ENCODE peak calls at places on chromosome 13, in four cellular contexts. One of them, this sample, is unnamed. For H3K27me3 and H3K36me3, the result is how much of the 10 kb centered on the place peaks cover.

GRCh38 chr13:46903748-46904147 is 6.9 kb upstream of the HTR2A start:
- DNase-seq in adrenal gland: no peak
- DNase-seq in body of pancreas: no peak
- DNase-seq in CD4-positive, alpha-beta memory T cell: no peak
- DNase-seq in this sample: no peak

GRCh38 chr13:94318418-94318817 is 161.1 kb downstream of the DCT start:
- DNase-seq in adrenal gland: no peak
- DNase-seq in body of pancreas: no peak
- DNase-seq in CD4-positive, alpha-beta memory T cell: no peak
- DNase-seq in this sample: no peak

GRCh38 chr13:48634631-48635030 is 19.1 kb upstream of the CYSLTR2 start:
- DNase-seq in adrenal gland: no peak
- DNase-seq in body of pancreas: no peak
- DNase-seq in CD4-positive, alpha-beta memory T cell: no peak
- DNase-seq in this sample: no peak

GRCh38 chr13:80363890-80364503 is 23.1 kb upstream of the SPRY2 start:
- DNase-seq in adrenal gland: no peak
- DNase-seq in body of pancreas: no peak
- DNase-seq in CD4-positive, alpha-beta memory T cell: no peak
- DNase-seq in this sample: no peak

GRCh38 chr13:49587311-49587847 is 2.0 kb upstream of the RCBTB1 start:
- DNase-seq in adrenal gland: no peak
- DNase-seq in body of pancreas: no peak
- DNase-seq in CD4-positive, alpha-beta memory T cell: no peak
- DNase-seq in this sample: no peak

GRCh38 chr13:91162180-91162579 is 185.3 kb upstream of the MIR17HG start:
- DNase-seq in adrenal gland: no peak
- DNase-seq in body of pancreas: no peak
- DNase-seq in CD4-positive, alpha-beta memory T cell: no peak
- DNase-seq in this sample: peak

GRCh38 chr13:25874907-25875306 is 176.9 kb downstream of the SHISA2 start:
- DNase-seq in adrenal gland: no peak
- DNase-seq in body of pancreas: no peak
- DNase-seq in CD4-positive, alpha-beta memory T cell: peak
- DNase-seq in this sample: no peak

GRCh38 chr13:34886987-34887386 is 55.1 kb upstream of the NBEA start:
- DNase-seq in adrenal gland: no peak
- DNase-seq in body of pancreas: no peak
- DNase-seq in CD4-positive, alpha-beta memory T cell: no peak
- DNase-seq in this sample: no peak

GRCh38 chr13:59776924-59777690 is 386.6 kb downstream of the DIAPH3 start:
- DNase-seq in adrenal gland: no peak
- DNase-seq in body of pancreas: no peak
- DNase-seq in CD4-positive, alpha-beta memory T cell: no peak
- DNase-seq in this sample: no peak

GRCh38 chr13:46295531-46296464 is 84.1 kb downstream of the LRRC63 start:
- DNase-seq in adrenal gland: no peak
- DNase-seq in body of pancreas: peak
- DNase-seq in CD4-positive, alpha-beta memory T cell: peak
- DNase-seq in this sample: no peak

GRCh38 chr13:51523082-51523518 is 61.2 kb upstream of the WDFY2 start:
- DNase-seq in adrenal gland: peak
- DNase-seq in body of pancreas: peak
- DNase-seq in CD4-positive, alpha-beta memory T cell: no peak
- DNase-seq in this sample: no peak

GRCh38 chr13:25882732-25883357 is 169.0 kb downstream of the SHISA2 start:
- DNase-seq in adrenal gland: no peak
- DNase-seq in body of pancreas: no peak
- DNase-seq in CD4-positive, alpha-beta memory T cell: no peak
- DNase-seq in this sample: peak

GRCh38 chr13:41520699-41521630 is 63.6 kb downstream of the RGCC start:
- DNase-seq in adrenal gland: no peak
- DNase-seq in body of pancreas: no peak
- DNase-seq in CD4-positive, alpha-beta memory T cell: no peak
- DNase-seq in this sample: no peak

GRCh38 chr13:72839831-72840426 is 58.0 kb downstream of the PIBF1 start:
- DNase-seq in adrenal gland: peak
- DNase-seq in body of pancreas: peak
- DNase-seq in CD4-positive, alpha-beta memory T cell: no peak
- DNase-seq in this sample: peak

GRCh38 chr13:37616131-37616530 is 17.6 kb upstream of the POSTN start:
- DNase-seq in adrenal gland: no peak
- DNase-seq in body of pancreas: no peak
- DNase-seq in CD4-positive, alpha-beta memory T cell: no peak
- DNase-seq in this sample: no peak

DNA sequence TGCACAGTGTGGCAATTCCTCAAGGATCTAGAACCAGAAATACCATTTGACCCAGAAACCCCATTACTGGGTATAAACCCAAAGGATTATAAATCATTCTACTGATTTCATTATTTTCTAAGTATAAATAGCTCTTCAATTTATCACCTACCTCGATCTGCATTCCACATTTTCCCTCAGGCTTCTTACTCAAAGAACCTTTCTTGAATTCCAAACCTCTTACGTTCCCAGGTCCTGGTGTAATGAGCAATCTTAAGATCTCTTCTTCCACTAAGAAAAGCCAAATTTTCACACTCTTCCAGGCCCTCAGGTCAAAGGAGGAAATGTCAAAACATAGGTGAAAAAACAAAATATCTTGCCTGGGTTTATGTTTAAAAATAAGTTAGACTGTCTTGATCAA is 237.3 kb upstream of the GPC6 start:
- DNase-seq in adrenal gland: no peak
- DNase-seq in body of pancreas: no peak
- DNase-seq in CD4-positive, alpha-beta memory T cell: no peak
- DNase-seq in this sample: no peak
- H3K27me3 ChIP-seq in adrenal gland: under half
- H3K27me3 ChIP-seq in body of pancreas: under half
- H3K27me3 ChIP-seq in CD4-positive, alpha-beta memory T cell: under half
- H3K27me3 ChIP-seq in this sample: under half

GRCh38 chr13:99341969-99342722 is 34.9 kb upstream of the GPR183 start:
- DNase-seq in adrenal gland: no peak
- DNase-seq in body of pancreas: no peak
- DNase-seq in CD4-positive, alpha-beta memory T cell: no peak
- DNase-seq in this sample: no peak

GRCh38 chr13:99345345-99345744 is 38.1 kb upstream of the GPR183 start:
- DNase-seq in adrenal gland: no peak
- DNase-seq in body of pancreas: no peak
- DNase-seq in CD4-positive, alpha-beta memory T cell: no peak
- DNase-seq in this sample: no peak

GRCh38 chr13:99342723-99343315 is 35.6 kb upstream of the GPR183 start:
- DNase-seq in adrenal gland: no peak
- DNase-seq in body of pancreas: no peak
- DNase-seq in CD4-positive, alpha-beta memory T cell: no peak
- DNase-seq in this sample: no peak

GRCh38 chr13:99346328-99347070 is 39.3 kb upstream of the GPR183 start:
- DNase-seq in adrenal gland: no peak
- DNase-seq in body of pancreas: no peak
- DNase-seq in CD4-positive, alpha-beta memory T cell: no peak
- DNase-seq in this sample: no peak

GRCh38 chr13:99344610-99345208 is 37.5 kb upstream of the GPR183 start:
- DNase-seq in adrenal gland: no peak
- DNase-seq in body of pancreas: no peak
- DNase-seq in CD4-positive, alpha-beta memory T cell: no peak
- DNase-seq in this sample: no peak
- H3K36me3 ChIP-seq in adrenal gland: under half
- H3K36me3 ChIP-seq in body of pancreas: under half
- H3K36me3 ChIP-seq in CD4-positive, alpha-beta memory T cell: under half
- H3K36me3 ChIP-seq in this sample: under half

GRCh38 chr13:112355274-112355843 is 20.8 kb upstream of the SPACA7 start:
- DNase-seq in adrenal gland: no peak
- DNase-seq in body of pancreas: no peak
- DNase-seq in CD4-positive, alpha-beta memory T cell: no peak
- DNase-seq in this sample: no peak
- H3K4me3 ChIP-seq in adrenal gland: no peak
- H3K4me3 ChIP-seq in body of pancreas: no peak
- H3K4me3 ChIP-seq in CD4-positive, alpha-beta memory T cell: no peak
- H3K4me3 ChIP-seq in this sample: no peak

DNA sequence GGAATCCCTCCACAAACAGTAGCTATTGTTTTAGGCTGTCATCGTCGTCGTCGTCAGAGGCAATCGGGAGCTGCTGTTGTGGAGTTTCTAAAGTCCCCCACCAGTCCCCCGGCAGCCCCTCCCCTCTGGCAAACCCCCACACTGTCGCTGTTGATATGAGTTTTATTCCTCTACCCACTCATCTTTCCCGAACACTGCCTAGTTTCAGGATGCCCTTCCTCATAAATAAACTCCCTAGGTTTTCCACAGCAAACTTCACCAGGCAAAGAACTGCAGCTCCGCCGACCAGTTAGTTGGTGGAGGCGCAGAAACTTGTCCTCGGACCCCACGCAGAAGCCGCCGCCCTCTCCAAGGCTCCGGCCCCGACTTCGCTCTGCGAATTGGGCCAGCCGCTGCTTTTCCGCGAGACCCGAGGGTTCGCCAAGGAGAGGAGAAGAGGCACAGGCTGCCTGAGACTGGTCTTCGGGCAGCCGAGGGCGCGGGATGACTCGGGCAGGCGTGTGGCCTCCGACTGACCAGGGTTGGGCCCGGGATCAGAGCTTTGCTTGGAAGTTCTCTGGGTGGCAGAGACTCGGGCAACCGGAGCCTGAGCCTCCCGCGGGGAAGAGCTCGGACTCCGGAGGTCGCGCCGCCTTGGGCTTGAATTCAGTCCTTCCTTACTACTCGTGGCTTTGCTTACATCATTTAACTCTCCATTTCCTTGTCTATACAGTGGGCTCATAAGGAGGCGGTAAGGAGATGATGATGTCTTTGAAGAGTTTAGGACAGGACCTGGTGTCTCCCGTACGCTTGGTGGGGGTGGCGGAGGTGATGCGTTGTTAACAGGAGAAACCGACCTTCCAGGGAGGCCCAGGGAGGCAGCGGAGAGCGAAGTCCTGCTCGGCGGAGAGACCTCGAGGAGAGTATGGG is 7.9 kb downstream of the PDX1 start:
- DNase-seq in adrenal gland: no peak
- DNase-seq in body of pancreas: peak
- DNase-seq in CD4-positive, alpha-beta memory T cell: no peak
- DNase-seq in this sample: peak
- H3K27me3 ChIP-seq in adrenal gland: half or more
- H3K27me3 ChIP-seq in body of pancreas: under half
- H3K27me3 ChIP-seq in CD4-positive, alpha-beta memory T cell: half or more
- H3K27me3 ChIP-seq in this sample: half or more

GRCh38 chr13:110446570-110446880 is 115.0 kb downstream of the RAB20 start:
- DNase-seq in adrenal gland: no peak
- DNase-seq in body of pancreas: no peak
- DNase-seq in CD4-positive, alpha-beta memory T cell: no peak
- DNase-seq in this sample: no peak
- H3K36me3 ChIP-seq in adrenal gland: under half
- H3K36me3 ChIP-seq in body of pancreas: under half
- H3K36me3 ChIP-seq in CD4-positive, alpha-beta memory T cell: under half
- H3K36me3 ChIP-seq in this sample: under half

GRCh38 chr13:73958657-73959397 is 175.4 kb downstream of the KLF12 start:
- DNase-seq in adrenal gland: no peak
- DNase-seq in body of pancreas: no peak
- DNase-seq in CD4-positive, alpha-beta memory T cell: no peak
- DNase-seq in this sample: no peak
- H3K4me3 ChIP-seq in adrenal gland: no peak
- H3K4me3 ChIP-seq in body of pancreas: no peak
- H3K4me3 ChIP-seq in CD4-positive, alpha-beta memory T cell: no peak
- H3K4me3 ChIP-seq in this sample: no peak

GRCh38 chr13:22499919-22500318 is 680.9 kb upstream of the SGCG start:
- DNase-seq in adrenal gland: no peak
- DNase-seq in body of pancreas: no peak
- DNase-seq in CD4-positive, alpha-beta memory T cell: no peak
- DNase-seq in this sample: no peak

GRCh38 chr13:22498006-22498405 is 682.8 kb upstream of the SGCG start:
- DNase-seq in adrenal gland: no peak
- DNase-seq in body of pancreas: no peak
- DNase-seq in CD4-positive, alpha-beta memory T cell: no peak
- DNase-seq in this sample: no peak

GRCh38 chr13:22496803-22497508 is 683.8 kb upstream of the SGCG start:
- DNase-seq in adrenal gland: peak
- DNase-seq in body of pancreas: no peak
- DNase-seq in CD4-positive, alpha-beta memory T cell: no peak
- DNase-seq in this sample: no peak
- H3K27me3 ChIP-seq in adrenal gland: under half
- H3K27me3 ChIP-seq in body of pancreas: under half
- H3K27me3 ChIP-seq in CD4-positive, alpha-beta memory T cell: under half
- H3K27me3 ChIP-seq in this sample: under half

GRCh38 chr13:75800545-75800944 is 164.4 kb downstream of the LMO7 start:
- DNase-seq in adrenal gland: no peak
- DNase-seq in body of pancreas: no peak
- DNase-seq in CD4-positive, alpha-beta memory T cell: no peak
- DNase-seq in this sample: no peak
- H3K36me3 ChIP-seq in adrenal gland: under half
- H3K36me3 ChIP-seq in body of pancreas: under half
- H3K36me3 ChIP-seq in CD4-positive, alpha-beta memory T cell: under half
- H3K36me3 ChIP-seq in this sample: under half

GRCh38 chr13:76014618-76015315 is 378.6 kb downstream of the LMO7 start:
- DNase-seq in adrenal gland: no peak
- DNase-seq in body of pancreas: no peak
- DNase-seq in CD4-positive, alpha-beta memory T cell: no peak
- DNase-seq in this sample: no peak
- H3K4me3 ChIP-seq in adrenal gland: no peak
- H3K4me3 ChIP-seq in body of pancreas: no peak
- H3K4me3 ChIP-seq in CD4-positive, alpha-beta memory T cell: no peak
- H3K4me3 ChIP-seq in this sample: no peak

GRCh38 chr13:113449693-113450347 is 3.5 kb downstream of the ADPRHL1 start:
- DNase-seq in adrenal gland: no peak
- DNase-seq in body of pancreas: no peak
- DNase-seq in CD4-positive, alpha-beta memory T cell: no peak
- DNase-seq in this sample: no peak
- H3K27me3 ChIP-seq in adrenal gland: under half
- H3K27me3 ChIP-seq in body of pancreas: under half
- H3K27me3 ChIP-seq in CD4-positive, alpha-beta memory T cell: under half
- H3K27me3 ChIP-seq in this sample: under half